ENCODE peak calls at places on chromosomes 11 and 22, in four cellular contexts. S is HL-60, K is bronchial epithelial cell, L is endodermal cell. W is an unnamed sample.

GRCh38 chr11:3947084-3947483 is 91.6 kb downstream of the STIM1 start:
- DNase-seq in S (no peak), K (no peak), L (no peak), W (no peak)

GRCh38 chr11:65210748-65211147 is 29.0 kb downstream of the CAPN1 start:
- DNase-seq in S (no peak), K (no peak), L (peak; percentile 31), W (no peak)

GRCh38 chr11:74693531-74693930 is 37.7 kb downstream of the CHRDL2 start:
- DNase-seq in S (no peak), K (no peak), L (no peak), W (no peak)

GRCh38 chr11:68149417-68149816 is 28.2 kb upstream of the CHKA start:
- DNase-seq in S (no peak), K (no peak), L (no peak), W (no peak)

GRCh38 chr11:75558939-75559843 is 2.9 kb upstream of the SERPINH1 start:
- DNase-seq in S (no peak), K (no peak), L (peak; percentile 81), W (peak; percentile 60)

GRCh38 chr11:64925536-64926449 is 1.3 kb downstream of the PPP2R5B start:
- DNase-seq in S (no peak), K (no peak), L (peak; percentile 45), W (peak; percentile 71)

GRCh38 chr11:12841946-12842630 is 167.0 kb upstream of the RASSF10 start:
- DNase-seq in S (no peak), K (peak; percentile 69), L (no peak), W (no peak)

GRCh38 chr11:7597620-7598019 is 75.7 kb downstream of the CYB5R2 start:
- DNase-seq in S (no peak), K (peak; percentile 89), L (no peak), W (no peak)

GRCh38 chr11:93729129-93729616 is 12.1 kb downstream of the TAF1D start:
- DNase-seq in S (no peak), K (no peak), L (peak; percentile 61), W (no peak)

GRCh38 chr11:122494171-122494570 is 161.4 kb upstream of the UBASH3B start:
- DNase-seq in S (no peak), K (no peak), L (no peak), W (no peak)

GRCh38 chr11:8809185-8809584 is 101.8 kb upstream of the AKIP1 start:
- DNase-seq in S (no peak), K (no peak), L (no peak), W (no peak)

GRCh38 chr22:29003975-29004646 is 57.5 kb downstream of the C22orf31 start:
- DNase-seq in S (no peak), K (peak; percentile 48), L (peak; percentile 84), W (peak; percentile 60)

GRCh38 chr22:24153959-24154358 is 27.3 kb upstream of the SUSD2 start:
- DNase-seq in S (no peak), K (no peak), L (no peak), W (no peak)

GRCh38 chr11:8867035-8867434 is 44.0 kb upstream of the AKIP1 start:
- DNase-seq in S (no peak), K (no peak), L (no peak), W (no peak)

GRCh38 chr22:42914511-42915076 is 57.5 kb upstream of the ARFGAP3 start:
- DNase-seq in S (no peak), K (no peak), L (no peak), W (no peak)

GRCh38 chr11:125448136-125448535 is 47.9 kb downstream of the FEZ1 start:
- DNase-seq in S (no peak), K (peak; percentile 42), L (peak; percentile 41), W (no peak)

GRCh38 chr11:75078233-75078632 is 18.4 kb downstream of the OR2AT4 start:
- DNase-seq in S (no peak), K (no peak), L (no peak), W (no peak)

GRCh38 chr11:9056467-9056866 is 34.9 kb downstream of the SCUBE2 start:
- DNase-seq in S (no peak), K (no peak), L (no peak), W (no peak)

GRCh38 chr11:88666364-88666763 is 328.8 kb upstream of the CTSC start:
- DNase-seq in S (no peak), K (no peak), L (no peak), W (no peak)

GRCh38 chr11:122248130-122248529 is 132.1 kb upstream of the BLID start:
- DNase-seq in S (no peak), K (no peak), L (no peak), W (no peak)

GRCh38 chr11:115502636-115503082 is 1.6 kb downstream of the CADM1 start:
- DNase-seq in S (no peak), K (no peak), L (no peak), W (peak; percentile 70)

GRCh38 chr11:83292709-83293435 is 6.7 kb upstream of the CCDC90B start:
- DNase-seq in S (no peak), K (peak; percentile 63), L (peak; percentile 72), W (peak; percentile 37)

GRCh38 chr11:62726156-62727006 is 876 bp downstream of the HNRNPUL2 start:
- DNase-seq in S (no peak), K (no peak), L (peak; percentile 58), W (no peak)

GRCh38 chr11:39589391-39589790 is 1870.1 kb downstream of the LRRC4C start:
- DNase-seq in S (no peak), K (no peak), L (no peak), W (no peak)

GRCh38 chr11:83350187-83350586 is 64.0 kb upstream of the CCDC90B start:
- DNase-seq in S (no peak), K (no peak), L (no peak), W (no peak)

GRCh38 chr11:75420224-75421034 is 12.6 kb downstream of the KLHL35 start:
- DNase-seq in S (no peak), K (no peak), L (peak; percentile 51), W (peak; percentile 41)

GRCh38 chr11:104390696-104391095 is 226.7 kb upstream of the PDGFD start:
- DNase-seq in S (no peak), K (no peak), L (no peak), W (no peak)

GRCh38 chr11:19968860-19969259 is 191.4 kb downstream of the DBX1 start:
- DNase-seq in S (no peak), K (no peak), L (no peak), W (no peak)

GRCh38 chr11:108345767-108346166 is 121.6 kb downstream of the C11orf65 start:
- DNase-seq in S (no peak), K (no peak), L (no peak), W (no peak)

GRCh38 chr11:107017104-107017432 is 1.2 kb downstream of the GUCY1A2 start:
- DNase-seq in S (no peak), K (no peak), L (no peak), W (no peak)
- H3K27me3 ChIP-seq in S (peaks cover 15% of the 10 kb centered on the region), K (peaks cover 16% of the 10 kb centered on the region), L (peaks cover 48% of the 10 kb centered on the region), W (peaks cover 29% of the 10 kb centered on the region)

GRCh38 chr11:1783725-1784529 is 20.2 kb upstream of the CTSD start:
- DNase-seq in S (no peak), K (no peak), L (no peak), W (peak; percentile 48)

GRCh38 chr11:1782831-1783724 is 19.4 kb upstream of the CTSD start:
- DNase-seq in S (peak; percentile 81), K (no peak), L (no peak), W (peak; percentile 37)

GRCh38 chr11:1780700-1781592 is 17.2 kb upstream of the CTSD start:
- DNase-seq in S (peak; percentile 91), K (no peak), L (no peak), W (peak; percentile 50)

GRCh38 chr11:1781593-1781975 is 17.9 kb upstream of the CTSD start:
- DNase-seq in S (no peak), K (no peak), L (no peak), W (no peak)

GRCh38 chr11:1782026-1782696 is 18.4 kb upstream of the CTSD start:
- DNase-seq in S (no peak), K (no peak), L (no peak), W (peak; percentile 43)
- H3K27me3 ChIP-seq in S (no peaks in the 10 kb centered on the region), K (peaks cover 2% of the 10 kb centered on the region), L (no peaks in the 10 kb centered on the region), W (no peaks in the 10 kb centered on the region)

GRCh38 chr11:120167659-120168058 is 29.7 kb upstream of the TRIM29 start:
- DNase-seq in S (no peak), K (no peak), L (no peak), W (no peak)
- H3K27me3 ChIP-seq in S (peaks cover 14% of the 10 kb centered on the region), K (no peaks in the 10 kb centered on the region), L (peaks cover 81% of the 10 kb centered on the region), W (peaks cover 52% of the 10 kb centered on the region)

GRCh38 chr11:31818874-31819331 is 7.8 kb upstream of the PAX6 start:
- DNase-seq in S (no peak), K (no peak), L (peak; percentile 70), W (peak; percentile 80)
- H3K27me3 ChIP-seq in S (peaks cover 89% of the 10 kb centered on the region), K (peaks cover 88% of the 10 kb centered on the region), L (peaks cover 100% of the 10 kb centered on the region), W (peaks cover 95% of the 10 kb centered on the region)

GRCh38 chr22:47645450-47645914 is 883.0 kb downstream of the TBC1D22A start:
- DNase-seq in S (no peak), K (peak; percentile 8), L (no peak), W (no peak)
- H3K27me3 ChIP-seq in S (no peaks in the 10 kb centered on the region), K (no peaks in the 10 kb centered on the region), L (no peaks in the 10 kb centered on the region), W (no peaks in the 10 kb centered on the region)

W was measured in H7.